ENCODE peak calls at places on chromosomes 5 and 9, in five cellular contexts. T is heart left ventricle, A is HepG2, B is suprapubic skin, L is heart right ventricle. V is an unnamed sample. For H3K4me1, the result is how much of the 10 kb centered on the place peaks cover.

GRCh38 chr9:76374702-76375543 is 19.3 kb downstream of the RFK start:
- DNase-seq in B (no peak), L (peak), A (peak), T (peak), V (peak)

GRCh38 chr5:144072518-144072927 is 97.9 kb downstream of the YIPF5 start:
- DNase-seq in T (no peak), A (no peak), B (no peak), L (no peak), V (no peak)

GRCh38 chr9:93669958-93670207 is 93.5 kb downstream of the PHF2 start:
- DNase-seq in T (no peak), A (no peak), L (no peak), B (no peak), V (no peak)

GRCh38 chr5:180129291-180130190 is 58.0 kb upstream of the RNF130 start:
- DNase-seq in L (no peak), T (no peak), A (no peak), B (peak), V (no peak)

GRCh38 chr9:78235296-78235770 is 542 bp upstream of the CEP78 start:
- DNase-seq in A (no peak), L (no peak), T (no peak), B (no peak), V (no peak)

GRCh38 chr5:6962256-6962655 is 249.0 kb downstream of the TENT4A start:
- DNase-seq in L (no peak), B (no peak), T (no peak), A (no peak), V (no peak)

GRCh38 chr9:17116400-17116837 is 18.4 kb upstream of the CNTLN start:
- DNase-seq in B (no peak), T (no peak), A (peak), L (no peak), V (no peak)

GRCh38 chr9:113215142-113215541 is 5.9 kb downstream of the FKBP15 start:
- DNase-seq in B (no peak), A (peak), T (no peak), L (no peak), V (no peak)

GRCh38 chr5:125393416-125393815 is 647.0 kb upstream of the ZNF608 start:
- DNase-seq in T (no peak), L (no peak), B (no peak), A (no peak), V (no peak)

GRCh38 chr5:57804500-57804899 is 321.9 kb upstream of the ACTBL2 start:
- DNase-seq in B (no peak), A (no peak), T (no peak), L (no peak), V (no peak)

DNA sequence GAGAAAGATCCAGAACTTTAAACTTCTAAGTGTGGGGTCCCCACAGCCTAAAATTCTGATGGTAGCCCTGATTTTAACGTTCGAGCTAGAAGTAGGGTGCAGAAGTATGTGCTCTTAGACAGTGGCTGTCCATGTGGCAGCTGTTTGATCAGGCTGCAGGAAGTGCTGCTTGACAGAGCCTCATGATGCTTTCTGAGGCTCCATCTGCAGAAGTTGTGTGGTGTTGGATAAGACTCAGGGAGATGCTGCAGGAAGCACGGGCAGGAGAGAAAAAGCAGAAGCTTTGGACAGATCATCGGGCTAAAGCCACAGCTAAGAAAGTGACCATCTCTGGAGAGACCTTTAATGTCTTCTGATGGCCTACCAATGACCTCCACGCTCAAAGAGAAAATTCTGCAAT is 8.1 kb downstream of the MTMR12 start:
- DNase-seq in B (no peak), A (no peak), L (no peak), T (no peak), V (no peak)
- H3K4me1 ChIP-seq in B (under half), A (half or more), L (under half), T (half or more), V (under half)

GRCh38 chr9:98328141-98328540 is 72.7 kb upstream of the TBC1D2 start:
- DNase-seq in B (no peak), L (no peak), T (no peak), A (no peak), V (no peak)

GRCh38 chr9:98329904-98330303 is 74.5 kb upstream of the TBC1D2 start:
- DNase-seq in A (no peak), B (no peak), T (no peak), L (no peak), V (no peak)

GRCh38 chr9:98330831-98331230 is 75.4 kb upstream of the TBC1D2 start:
- DNase-seq in A (no peak), B (no peak), L (no peak), T (no peak), V (no peak)

GRCh38 chr9:98328770-98329169 is 73.3 kb upstream of the TBC1D2 start:
- DNase-seq in L (no peak), T (no peak), A (no peak), B (no peak), V (no peak)

GRCh38 chr9:98329281-98329680 is 73.8 kb upstream of the TBC1D2 start:
- DNase-seq in T (no peak), B (no peak), A (no peak), L (no peak), V (no peak)
- H3K4me1 ChIP-seq in T (under half), B (under half), A (under half), L (under half), V (under half)

GRCh38 chr5:16862777-16863176 is 73.3 kb downstream of the MYO10 start:
- DNase-seq in L (no peak), B (no peak), A (no peak), T (no peak), V (no peak)

GRCh38 chr5:16866795-16867584 is 69.1 kb downstream of the MYO10 start:
- DNase-seq in T (no peak), L (no peak), B (no peak), A (no peak), V (no peak)

GRCh38 chr5:16863380-16864007 is 72.6 kb downstream of the MYO10 start:
- DNase-seq in B (no peak), L (no peak), T (no peak), A (no peak), V (no peak)

GRCh38 chr5:16866220-16866619 is 69.9 kb downstream of the MYO10 start:
- DNase-seq in T (no peak), L (no peak), A (no peak), B (no peak), V (no peak)

DNA sequence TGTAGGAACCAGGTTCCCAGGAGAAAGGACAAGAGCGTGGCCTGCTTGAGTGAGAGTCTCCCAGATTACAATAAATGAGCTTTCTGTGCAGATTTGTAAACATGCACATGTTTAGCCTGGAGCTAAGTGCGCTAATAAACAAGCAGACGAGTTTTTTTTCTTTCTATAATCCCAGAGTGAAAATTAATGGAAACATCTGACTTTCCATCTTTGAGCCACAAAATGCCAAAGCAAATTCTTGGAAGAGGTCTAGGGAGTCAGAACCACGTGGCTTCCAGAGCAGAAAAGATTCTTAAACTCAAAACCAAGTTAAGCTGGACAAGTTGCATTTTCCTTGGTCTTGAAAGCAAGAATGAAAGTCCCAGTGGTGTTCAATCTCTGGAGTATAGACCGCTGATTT is 71.5 kb downstream of the MYO10 start:
- DNase-seq in B (no peak), L (no peak), A (no peak), T (no peak), V (no peak)
- H3K4me1 ChIP-seq in B (under half), L (under half), A (under half), T (under half), V (under half)

DNA sequence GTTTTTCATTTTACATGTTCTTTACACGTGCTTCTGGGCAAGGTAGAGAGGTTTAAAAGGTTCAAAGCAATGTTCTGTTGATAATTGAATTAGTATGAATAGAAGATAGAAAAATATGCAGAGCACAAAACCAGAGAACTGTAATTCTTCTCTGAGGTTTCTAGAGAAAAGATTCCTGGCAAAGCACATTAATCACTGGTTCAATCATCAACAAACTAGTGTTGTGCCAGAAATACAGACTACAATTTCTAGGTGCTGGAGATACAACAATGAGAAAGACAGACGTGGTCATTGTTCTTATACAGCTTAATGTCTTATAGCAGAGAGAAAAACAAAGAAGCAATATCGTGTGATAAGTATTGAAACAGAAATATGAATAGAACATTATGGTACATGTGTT is 25.5 kb downstream of the MEGF9 start:
- DNase-seq in A (no peak), T (no peak), L (no peak), B (no peak), V (no peak)
- H3K4me1 ChIP-seq in A (under half), T (under half), L (under half), B (under half), V (under half)

GRCh38 chr9:129471201-129472019 is 149.5 kb downstream of the C9orf50 start:
- DNase-seq in T (no peak), L (no peak), B (no peak), A (no peak), V (no peak)
- H3K4me1 ChIP-seq in T (under half), L (under half), B (under half), A (half or more), V (under half)

GRCh38 chr9:129497837-129498450 is 123.0 kb downstream of the C9orf50 start:
- DNase-seq in L (no peak), B (no peak), T (no peak), A (no peak), V (no peak)
- H3K4me1 ChIP-seq in L (half or more), B (half or more), T (half or more), A (half or more), V (under half)

DNA sequence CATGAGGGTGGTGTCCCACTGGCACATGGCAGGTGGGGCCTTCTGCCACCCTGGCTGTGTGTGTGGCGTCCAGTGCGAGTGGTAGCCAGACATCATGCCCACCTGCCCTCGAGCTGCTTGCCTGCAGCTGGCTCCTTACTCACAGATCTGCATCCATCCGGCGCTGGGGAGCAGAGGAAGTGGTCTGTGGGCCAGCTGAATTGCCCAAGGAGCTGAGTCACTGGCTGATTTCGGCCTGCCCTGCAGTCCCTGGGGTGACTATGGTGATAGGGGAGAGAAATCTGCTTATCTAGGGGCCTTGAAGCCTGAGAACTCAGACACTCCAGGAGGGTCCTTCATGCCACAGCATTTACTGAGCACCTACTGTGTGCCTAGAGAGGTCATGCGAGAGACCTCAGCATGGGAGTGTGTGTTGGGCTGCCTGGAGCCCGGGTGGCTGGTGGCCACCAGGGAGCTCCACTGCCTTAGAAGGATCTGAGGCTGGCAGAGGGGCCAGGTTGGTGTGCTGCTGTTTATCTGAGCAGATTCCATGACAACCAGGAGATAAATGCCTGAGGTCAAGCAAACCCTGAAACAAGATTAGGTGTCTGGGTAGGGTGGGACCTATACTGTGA is 57.1 kb downstream of the SLC22A5 start:
- DNase-seq in T (peak), L (peak), B (peak), A (peak), V (no peak)
- H3K4me1 ChIP-seq in T (half or more), L (half or more), B (half or more), A (half or more), V (under half)